ENCODE peak calls at places on chromosomes 4 and X, in four cellular contexts. G is OCI-LY7, P is thoracic aorta, B is body of pancreas. Q is an unnamed sample.

GRCh38 chrX:69543572-69543971 is 39.4 kb downstream of the NALF2 start:
- DNase-seq in B (no peak), G (no peak), P (no peak), Q (no peak)

GRCh38 chr4:158814636-158815035 is 45.8 kb downstream of the FNIP2 start:
- DNase-seq in P (no peak), G (no peak), B (no peak), Q (no peak)

GRCh38 chr4:24559889-24560288 is 24.5 kb downstream of the DHX15 start:
- DNase-seq in G (no peak), B (no peak), P (no peak), Q (no peak)

GRCh38 chr4:113976937-113977855 is 2.3 kb downstream of the ARSJ start:
- DNase-seq in P (no peak), G (no peak), B (no peak), Q (no peak)

GRCh38 chr4:124282301-124282898 is 430.1 kb downstream of the ANKRD50 start:
- DNase-seq in G (no peak), B (no peak), P (no peak), Q (no peak)

GRCh38 chrX:39196192-39197102 is 395.2 kb downstream of the MID1IP1 start:
- DNase-seq in G (peak), B (peak), P (no peak), Q (peak)

GRCh38 chrX:14922437-14922836 is 49.2 kb downstream of the MOSPD2 start:
- DNase-seq in B (no peak), G (no peak), P (no peak), Q (no peak)

GRCh38 chrX:21479695-21480280 is 105.6 kb downstream of the CNKSR2 start:
- DNase-seq in P (no peak), B (no peak), G (peak), Q (peak)

GRCh38 chrX:49277520-49277799 is 7.9 kb downstream of the PPP1R3F start:
- DNase-seq in B (no peak), G (no peak), P (no peak), Q (no peak)

GRCh38 chrX:136168929-136169735 is 21.8 kb downstream of the FHL1 start:
- DNase-seq in P (peak), G (no peak), B (peak), Q (no peak)

GRCh38 chr4:152525878-152526277 is 10.0 kb downstream of the FBXW7 start:
- DNase-seq in B (no peak), P (no peak), G (no peak), Q (no peak)

GRCh38 chrX:18809641-18810040 is 102.2 kb downstream of the PPEF1 start:
- DNase-seq in G (no peak), P (no peak), B (no peak), Q (no peak)

GRCh38 chr4:71732706-71733105 is 51.2 kb downstream of the GC start:
- DNase-seq in G (peak), B (no peak), P (no peak), Q (no peak)

GRCh38 chr4:153465583-153465921 is 608 bp upstream of the TMEM131L start:
- DNase-seq in G (peak), B (peak), P (peak), Q (peak)

GRCh38 chr4:83082777-83083176 is 31.8 kb downstream of the PLAC8 start:
- DNase-seq in B (no peak), P (no peak), G (no peak), Q (peak)

GRCh38 chr4:126890994-126891393 is 741.8 kb upstream of the INTU start:
- DNase-seq in B (no peak), G (no peak), P (no peak), Q (no peak)

GRCh38 chr4:40301592-40301991 is 33.5 kb upstream of the CHRNA9 start:
- DNase-seq in B (no peak), G (peak), P (no peak), Q (no peak)

GRCh38 chrX:68833448-68833805 is 4.6 kb downstream of the EFNB1 start:
- DNase-seq in B (peak), G (no peak), P (no peak), Q (no peak)

GRCh38 chr4:95643627-95644026 is 94.9 kb upstream of the UNC5C start:
- DNase-seq in B (no peak), P (no peak), G (no peak), Q (no peak)

GRCh38 chr4:47145630-47146029 is 114.3 kb downstream of the GABRB1 start:
- DNase-seq in G (no peak), P (no peak), B (no peak), Q (no peak)

GRCh38 chr4:177573487-177573886 is 131.2 kb upstream of the AGA start:
- DNase-seq in P (no peak), G (no peak), B (no peak), Q (no peak)

GRCh38 chr4:183905593-183906485 is 732 bp downstream of the STOX2 start:
- DNase-seq in P (no peak), B (peak), G (no peak), Q (peak)

GRCh38 chrX:130145123-130145522 is 20.5 kb downstream of the AIFM1 start:
- DNase-seq in B (no peak), G (no peak), P (no peak), Q (no peak)

GRCh38 chr4:105765690-105766407 is 57.3 kb downstream of the GSTCD start:
- DNase-seq in G (no peak), B (no peak), P (no peak), Q (no peak)

GRCh38 chrX:68808686-68809357 is 20.0 kb upstream of the EFNB1 start:
- DNase-seq in B (no peak), G (no peak), P (no peak), Q (no peak)

GRCh38 chrX:1584237-1585011 is 7.0 kb upstream of the AKAP17A start:
- DNase-seq in G (no peak), B (no peak), P (no peak), Q (no peak)

GRCh38 chr4:38787693-38788092 is 4.9 kb upstream of the TLR10 start:
- DNase-seq in P (no peak), B (no peak), G (no peak), Q (no peak)

GRCh38 chr4:1752284-1753041 is 31.1 kb downstream of the TACC3 start:
- DNase-seq in B (no peak), G (no peak), P (no peak), Q (peak)

GRCh38 chr4:175470141-175470540 is 341.9 kb downstream of the GPM6A start:
- DNase-seq in P (no peak), B (no peak), G (no peak), Q (no peak)

GRCh38 chrX:136250191-136251041 is 784 bp downstream of the MAP7D3 start:
- DNase-seq in P (no peak), B (no peak), G (peak), Q (no peak)

GRCh38 chr4:128528793-128529553 is 241.4 kb upstream of the PGRMC2 start:
- DNase-seq in B (peak), G (no peak), P (peak), Q (no peak)

GRCh38 chr4:29970626-29971025 is 749.5 kb upstream of the PCDH7 start:
- DNase-seq in P (no peak), B (no peak), G (no peak), Q (no peak)

GRCh38 chr4:148108776-148109175 is 333.4 kb downstream of the NR3C2 start:
- DNase-seq in B (no peak), P (no peak), G (no peak), Q (no peak)

GRCh38 chr4:9969526-9970398 is 51.5 kb downstream of the SLC2A9 start:
- DNase-seq in G (no peak), B (no peak), P (no peak), Q (no peak)

GRCh38 chr4:73943555-73943954 is 38.3 kb downstream of the PF4 start:
- DNase-seq in P (no peak), B (no peak), G (no peak), Q (no peak)

GRCh38 chr4:1493540-1494287 is 87.5 kb upstream of the NKX1-1 start:
- DNase-seq in G (no peak), P (no peak), B (peak), Q (no peak)

GRCh38 chr4:105951198-105951597 is 55.9 kb downstream of the NPNT start:
- DNase-seq in P (no peak), G (no peak), B (no peak), Q (no peak)

GRCh38 chr4:174764105-174764729 is 64.8 kb downstream of the GLRA3 start:
- DNase-seq in P (no peak), G (peak), B (no peak), Q (no peak)

GRCh38 chrX:12949927-12950656 is 24.8 kb upstream of the TMSB4X start:
- DNase-seq in G (peak), B (peak), P (peak), Q (peak)
- H3K27ac ChIP-seq in G (peak), B (peak), P (peak), Q (peak)

GRCh38 chr4:3251691-3252479 is 2.9 kb downstream of the MSANTD1 start:
- DNase-seq in B (peak), G (no peak), P (no peak), Q (no peak)

GRCh38 chr4:3250956-3251690 is 2.2 kb downstream of the MSANTD1 start:
- DNase-seq in G (no peak), B (peak), P (no peak), Q (no peak)

GRCh38 chr4:3252831-3253641 is 4.1 kb downstream of the MSANTD1 start:
- DNase-seq in P (no peak), G (no peak), B (peak), Q (no peak)

GRCh38 chr4:3253808-3254207 is 4.8 kb downstream of the MSANTD1 start:
- DNase-seq in P (no peak), G (no peak), B (no peak), Q (no peak)

GRCh38 chr4:3252480-3252828 is 3.5 kb downstream of the MSANTD1 start:
- DNase-seq in P (no peak), G (no peak), B (no peak), Q (no peak)
- TF ChIP-seq CTCF in P (no peak), G (no peak), B (no peak), Q (no peak)

GRCh38 chr4:67750691-67751090 is 3.5 kb downstream of the GNRHR start:
- DNase-seq in G (no peak), B (no peak), P (no peak), Q (no peak)
- H3K27ac ChIP-seq in G (no peak), B (no peak), P (no peak), Q (no peak)

GRCh38 chrX:128804828-128805227 is 718.5 kb downstream of the SMARCA1 start:
- DNase-seq in P (no peak), B (no peak), G (no peak), Q (no peak)

GRCh38 chrX:128805236-128805635 is 718.1 kb downstream of the SMARCA1 start:
- DNase-seq in G (no peak), P (no peak), B (no peak), Q (no peak)

GRCh38 chrX:128800138-128800537 is 723.2 kb downstream of the SMARCA1 start:
- DNase-seq in B (no peak), G (no peak), P (no peak), Q (no peak)
- TF ChIP-seq CTCF in B (no peak), G (peak), P (no peak), Q (no peak)

DNA sequence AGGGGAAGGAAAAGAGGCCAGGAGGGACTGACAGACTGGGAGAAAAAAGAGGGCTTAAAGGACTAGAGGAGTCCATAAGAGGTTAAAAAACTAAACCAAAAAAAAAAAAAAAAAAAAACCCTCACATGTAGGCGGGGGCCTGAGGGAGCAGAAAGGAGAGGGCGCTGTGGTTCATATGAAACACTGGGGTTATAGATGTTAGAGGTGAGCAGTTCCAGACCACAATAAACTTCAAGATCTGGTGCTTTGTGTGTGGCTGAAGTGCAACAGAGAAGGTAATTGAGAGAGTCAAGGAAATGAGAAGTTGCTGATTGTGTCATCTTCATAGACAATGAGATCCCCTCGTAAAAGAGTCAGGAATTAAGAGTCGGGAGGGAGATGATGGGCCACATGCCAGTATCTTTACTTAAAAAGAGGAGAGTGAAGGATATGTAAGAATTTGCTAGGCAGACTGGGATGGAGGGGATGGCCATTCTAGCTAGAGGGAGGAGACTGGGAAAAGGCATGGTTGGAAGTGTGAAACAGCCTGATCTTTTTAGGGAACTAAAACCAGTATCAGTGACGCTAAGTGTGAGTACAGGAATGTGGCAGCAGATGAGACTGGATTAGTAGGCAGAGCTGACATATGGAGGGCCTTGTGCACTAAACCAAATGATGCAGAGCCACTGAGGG is 18.4 kb upstream of the OGT start:
- DNase-seq in P (no peak), B (no peak), G (no peak), Q (peak)
- H3K27ac ChIP-seq in P (no peak), B (no peak), G (no peak), Q (no peak)

GRCh38 chr4:138003248-138003647 is 238.9 kb downstream of the SLC7A11 start:
- DNase-seq in G (no peak), P (no peak), B (no peak), Q (no peak)

GRCh38 chr4:138010639-138011038 is 231.5 kb downstream of the SLC7A11 start:
- DNase-seq in G (no peak), P (no peak), B (no peak), Q (no peak)

GRCh38 chr4:138005486-138005885 is 236.7 kb downstream of the SLC7A11 start:
- DNase-seq in B (no peak), P (no peak), G (no peak), Q (no peak)

DNA sequence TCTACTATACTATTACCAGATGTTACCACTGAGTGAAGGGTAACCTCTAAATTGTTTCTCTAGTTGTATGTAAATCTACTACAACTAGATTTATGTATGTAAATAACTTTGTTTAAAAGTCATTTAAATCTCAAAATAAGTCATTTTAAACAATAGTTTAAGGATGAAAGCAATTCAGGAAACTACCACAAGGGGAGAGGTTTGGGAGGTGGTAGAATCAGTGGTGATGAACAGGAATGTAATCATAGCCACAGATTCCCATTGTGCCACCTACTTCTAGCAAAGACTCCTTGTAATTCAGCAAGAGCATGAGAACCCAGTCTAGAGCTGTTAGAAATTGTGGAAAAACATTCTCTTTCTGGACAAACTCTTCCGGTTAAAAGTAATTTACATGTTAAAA is 234.6 kb downstream of the SLC7A11 start:
- DNase-seq in B (no peak), P (no peak), G (no peak), Q (no peak)
- TF ChIP-seq CTCF in B (no peak), P (no peak), G (peak), Q (peak)

GRCh38 chr4:6184169-6184568 is 16.2 kb downstream of the JAKMIP1 start:
- DNase-seq in B (no peak), G (no peak), P (no peak), Q (no peak)

GRCh38 chr4:6183740-6184139 is 16.6 kb downstream of the JAKMIP1 start:
- DNase-seq in B (no peak), P (no peak), G (peak), Q (no peak)

GRCh38 chr4:6179362-6179761 is 21.0 kb downstream of the JAKMIP1 start:
- DNase-seq in G (no peak), B (no peak), P (no peak), Q (no peak)

GRCh38 chr4:6180841-6181631 is 19.3 kb downstream of the JAKMIP1 start:
- DNase-seq in B (no peak), P (no peak), G (peak), Q (no peak)

DNA sequence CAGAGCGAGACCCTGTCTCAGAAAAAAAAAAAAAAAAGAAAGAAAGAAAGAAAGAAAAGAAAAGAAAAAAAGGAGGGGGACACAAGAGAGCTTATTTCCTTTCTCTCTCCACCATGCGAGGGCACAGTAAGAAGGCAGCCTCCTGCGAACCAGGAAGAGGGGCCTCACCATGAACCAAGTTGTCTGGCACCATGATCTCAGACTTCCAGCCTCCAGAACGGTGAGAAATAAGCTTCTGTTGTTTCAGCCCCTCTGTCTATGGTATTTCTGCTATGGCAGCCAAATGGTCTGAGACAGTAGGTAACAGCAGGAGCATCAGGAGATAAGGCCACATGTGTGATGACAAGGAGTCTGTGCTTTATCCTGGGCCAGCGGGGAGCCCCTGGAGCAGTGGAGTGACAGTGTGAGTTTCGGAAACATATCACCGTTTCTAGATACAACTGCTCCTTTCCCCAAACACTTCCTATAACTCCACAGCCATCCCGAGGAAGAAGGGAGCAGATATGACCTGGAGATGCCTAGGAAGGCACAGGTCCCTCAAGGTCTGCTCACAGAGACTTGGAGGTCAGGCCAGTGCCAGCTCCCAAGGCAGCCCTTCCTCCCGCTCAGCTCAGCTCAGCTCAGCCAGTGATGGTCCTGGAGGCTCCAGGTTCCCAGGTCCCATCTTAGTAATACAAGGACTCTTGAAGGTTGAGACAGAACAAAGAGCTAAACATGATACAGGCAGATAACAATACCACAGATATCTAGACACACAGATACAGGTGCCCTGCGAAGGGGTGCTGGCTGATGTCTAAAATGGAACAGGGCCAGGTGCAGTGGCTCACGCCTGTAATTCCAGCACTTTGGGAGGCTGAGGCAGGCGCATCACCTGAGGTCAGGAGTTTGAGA is 17.7 kb downstream of the JAKMIP1 start:
- DNase-seq in P (no peak), G (no peak), B (no peak), Q (no peak)
- H3K27ac ChIP-seq in P (no peak), G (no peak), B (no peak), Q (no peak)

GRCh38 chrX:108139303-108139702 is 47.7 kb downstream of the ATG4A start:
- DNase-seq in G (peak), B (no peak), P (no peak), Q (no peak)
- TF ChIP-seq CTCF in G (peak), B (no peak), P (no peak), Q (no peak)

GRCh38 chrX:150572206-150572605 is 3.8 kb downstream of the MTM1 start:
- DNase-seq in G (no peak), B (no peak), P (no peak), Q (no peak)
- H3K27ac ChIP-seq in G (peak), B (no peak), P (no peak), Q (peak)

DNA sequence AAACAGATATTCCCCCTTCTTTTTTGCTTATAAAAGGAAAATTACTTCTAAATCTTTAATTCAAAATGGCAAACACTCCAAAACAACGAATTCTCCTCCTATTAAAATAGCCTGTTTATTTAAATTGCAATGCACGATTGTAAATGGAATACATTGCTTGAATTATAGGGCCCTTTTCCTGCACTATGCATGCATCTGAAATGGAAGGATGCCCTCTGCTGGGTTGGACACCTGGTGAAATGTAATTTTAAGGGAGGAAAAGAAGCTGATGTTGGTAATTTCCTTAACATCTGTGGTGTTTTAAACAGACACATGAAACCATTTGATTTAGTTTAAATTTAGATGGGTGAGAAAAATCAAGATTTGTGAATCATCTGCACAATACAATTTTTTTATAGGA is 72.8 kb downstream of the GRXCR1 start:
- DNase-seq in B (no peak), G (peak), P (no peak), Q (no peak)
- TF ChIP-seq CTCF in B (no peak), G (peak), P (no peak), Q (no peak)